ENCODE peak calls at places on chromosomes 12 and 14, in ten cellular contexts. S, F, B, G, J, K, X, L, T and Y are unnamed samples.

GRCh38 chr14:100567009-100567876 is 20.0 kb downstream of the BEGAIN start:
- DNase-seq in B (no peak), S (no peak), F (no peak), T (no peak), L (no peak), J (no peak), G (no peak), K (no peak), X (no peak), Y (no peak)

GRCh38 chr12:20199780-20200179 is 168.6 kb upstream of the PDE3A start:
- DNase-seq in F (no peak), B (no peak), L (no peak), J (no peak), S (no peak), T (no peak), X (no peak), G (no peak), K (no peak), Y (no peak)

GRCh38 chr14:96134508-96134907 is 70.1 kb upstream of the BDKRB2 start:
- DNase-seq in S (no peak), T (no peak), G (no peak), L (no peak), K (no peak), X (no peak), F (no peak), J (no peak), B (no peak), Y (peak)

GRCh38 chr14:95157987-95158712 is 821 bp upstream of the DICER1 start:
- DNase-seq in G (no peak), J (no peak), S (no peak), T (no peak), F (no peak), K (peak), L (peak), B (peak), X (no peak), Y (no peak)

GRCh38 chr12:56803750-56804149 is 40.6 kb downstream of the HSD17B6 start:
- DNase-seq in F (peak), K (no peak), G (no peak), L (no peak), B (no peak), T (no peak), S (no peak), J (no peak), X (no peak), Y (no peak)

GRCh38 chr12:118189761-118190181 is 53.8 kb downstream of the PEBP1 start:
- DNase-seq in X (no peak), L (peak), J (no peak), B (peak), K (no peak), G (no peak), F (peak), T (peak), S (no peak), Y (peak)

GRCh38 chr12:124921200-124922008 is 7.0 kb upstream of the UBC start:
- DNase-seq in B (no peak), J (peak), S (peak), K (peak), L (no peak), X (no peak), T (peak), F (peak), G (peak), Y (peak)

GRCh38 chr12:131909596-131910219 is 15.3 kb downstream of the ULK1 start:
- DNase-seq in K (no peak), X (no peak), T (no peak), F (no peak), J (no peak), L (no peak), S (no peak), B (no peak), G (no peak), Y (no peak)

GRCh38 chr12:124764870-124765570 is 98.6 kb downstream of the SCARB1 start:
- DNase-seq in F (no peak), K (no peak), G (no peak), J (no peak), L (no peak), T (peak), X (no peak), S (no peak), B (no peak), Y (no peak)

GRCh38 chr14:22871962-22872832 is 657 bp downstream of the LRP10 start:
- DNase-seq in T (peak), S (peak), J (peak), G (peak), L (peak), F (peak), X (no peak), K (peak), B (peak), Y (peak)

GRCh38 chr12:131789638-131790037 is 38.6 kb upstream of the MMP17 start:
- DNase-seq in L (no peak), G (no peak), S (no peak), X (no peak), B (no peak), J (no peak), F (peak), K (no peak), T (no peak), Y (no peak)

GRCh38 chr14:99981806-99982205 is 83.4 kb upstream of the EVL start:
- DNase-seq in X (no peak), B (no peak), F (no peak), T (no peak), L (no peak), S (no peak), J (no peak), G (no peak), K (no peak), Y (no peak)

GRCh38 chr14:67673451-67673850 is 981 bp downstream of the VTI1B start:
- DNase-seq in T (no peak), B (no peak), X (no peak), L (no peak), F (no peak), K (no peak), J (no peak), G (no peak), S (no peak), Y (no peak)

GRCh38 chr14:31269599-31270195 is 62.1 kb upstream of the HECTD1 start:
- DNase-seq in L (no peak), T (no peak), F (no peak), K (no peak), X (no peak), B (no peak), G (no peak), S (no peak), J (no peak), Y (no peak)

GRCh38 chr14:57274551-57274950 is 5.8 kb downstream of the AP5M1 start:
- DNase-seq in G (no peak), S (no peak), K (no peak), J (no peak), B (no peak), L (no peak), X (no peak), F (no peak), T (no peak), Y (no peak)

GRCh38 chr12:32541754-32542374 is 137.2 kb upstream of the DNM1L start:
- DNase-seq in J (no peak), X (no peak), L (no peak), F (no peak), K (no peak), B (no peak), S (no peak), T (peak), G (no peak), Y (peak)

GRCh38 chr14:57725399-57726077 is 140.4 kb downstream of the SLC35F4 start:
- DNase-seq in L (no peak), T (peak), F (no peak), X (peak), J (peak), S (no peak), B (no peak), G (peak), K (peak), Y (peak)

GRCh38 chr12:104521731-104522130 is 65.0 kb downstream of the CHST11 start:
- DNase-seq in S (no peak), B (no peak), F (no peak), J (no peak), L (no peak), K (no peak), G (no peak), X (no peak), T (peak), Y (peak)

GRCh38 chr12:110314308-110314707 is 33.3 kb downstream of the ATP2A2 start:
- DNase-seq in G (peak), T (peak), X (no peak), K (peak), J (peak), B (no peak), S (no peak), L (no peak), F (no peak), Y (peak)

GRCh38 chr12:62259311-62259992 is 752 bp upstream of the USP15 start:
- DNase-seq in K (peak), X (no peak), S (no peak), T (no peak), B (peak), F (no peak), J (peak), L (peak), G (no peak), Y (no peak)

GRCh38 chr14:98408713-98409112 is 863.3 kb downstream of the BCL11B start:
- DNase-seq in X (no peak), B (no peak), F (no peak), G (no peak), J (no peak), L (no peak), S (no peak), K (no peak), T (no peak), Y (no peak)

GRCh38 chr12:6603095-6603567 is 4.0 kb downstream of the CHD4 start:
- DNase-seq in B (no peak), K (no peak), J (no peak), T (peak), S (no peak), G (no peak), L (peak), X (no peak), F (peak), Y (peak)

GRCh38 chr12:117819160-117819559 is 149.6 kb downstream of the KSR2 start:
- DNase-seq in B (peak), S (no peak), X (no peak), L (no peak), T (no peak), K (no peak), F (no peak), G (no peak), J (no peak), Y (no peak)

GRCh38 chr14:58922211-58922940 is 266.1 kb upstream of the DAAM1 start:
- DNase-seq in F (no peak), B (no peak), G (no peak), K (no peak), X (no peak), S (no peak), L (no peak), J (no peak), T (no peak), Y (peak)

GRCh38 chr12:106022568-106023012 is 116.2 kb downstream of the NUAK1 start:
- DNase-seq in B (no peak), J (no peak), S (no peak), F (no peak), L (no peak), T (no peak), K (peak), G (peak), X (no peak), Y (peak)

GRCh38 chr14:99741227-99741976 is 51.8 kb upstream of the EML1 start:
- DNase-seq in S (no peak), X (no peak), J (no peak), B (no peak), L (no peak), K (no peak), T (no peak), F (no peak), G (no peak), Y (no peak)

GRCh38 chr12:79407671-79408622 is 282.8 kb downstream of the PAWR start:
- DNase-seq in K (peak), X (no peak), G (peak), S (no peak), T (peak), F (no peak), B (peak), J (peak), L (peak), Y (peak)

GRCh38 chr14:86321151-86321550 is 791.2 kb downstream of the FLRT2 start:
- DNase-seq in X (no peak), J (no peak), S (no peak), L (no peak), B (no peak), K (no peak), T (peak), G (no peak), F (no peak), Y (no peak)

GRCh38 chr12:7075931-7076330 is 15.4 kb downstream of the C1S start:
- DNase-seq in L (no peak), J (no peak), S (no peak), K (no peak), G (no peak), B (no peak), F (no peak), X (no peak), T (peak), Y (no peak)

GRCh38 chr12:123037791-123038190 is 57.3 kb downstream of the ARL6IP4 start:
- DNase-seq in L (no peak), T (no peak), X (no peak), S (no peak), K (no peak), G (no peak), J (no peak), F (peak), B (peak), Y (no peak)

GRCh38 chr14:88333036-88333435 is 10.0 kb upstream of the KCNK10 start:
- DNase-seq in L (no peak), B (no peak), F (no peak), T (no peak), S (no peak), G (no peak), J (no peak), K (no peak), X (no peak), Y (no peak)

GRCh38 chr12:2596441-2596840 is 198.3 kb upstream of the FKBP4 start:
- DNase-seq in X (no peak), J (no peak), G (no peak), F (no peak), T (no peak), L (no peak), S (no peak), K (no peak), B (no peak), Y (no peak)